ENCODE peak calls at places on chromosome 3, in six cellular contexts. One of them, this sample, is unnamed. For H3K27me3, the result is how much of the 10 kb centered on the place peaks cover.

GRCh38 chr3:120780977-120781376 is 38.4 kb downstream of the GTF2E1 start:
- DNase-seq in mammary epithelial cell: no peak
- DNase-seq in H1: no peak
- DNase-seq in osteoblast: peak
- DNase-seq in pancreas: no peak
- DNase-seq in CD8-positive, alpha-beta T cell: no peak
- DNase-seq in this sample: no peak

GRCh38 chr3:105594219-105594618 is 227.5 kb downstream of the ALCAM start:
- DNase-seq in CD8-positive, alpha-beta T cell: no peak
- DNase-seq in osteoblast: peak
- DNase-seq in mammary epithelial cell: peak
- DNase-seq in pancreas: no peak
- DNase-seq in H1: no peak
- DNase-seq in this sample: no peak

GRCh38 chr3:197801801-197802504 is 10.9 kb downstream of the LRCH3 start:
- DNase-seq in CD8-positive, alpha-beta T cell: peak
- DNase-seq in pancreas: no peak
- DNase-seq in H1: no peak
- DNase-seq in osteoblast: peak
- DNase-seq in mammary epithelial cell: peak
- DNase-seq in this sample: peak

GRCh38 chr3:131386429-131386926 is 4.9 kb downstream of the NUDT16 start:
- DNase-seq in H1: no peak
- DNase-seq in mammary epithelial cell: no peak
- DNase-seq in CD8-positive, alpha-beta T cell: no peak
- DNase-seq in osteoblast: no peak
- DNase-seq in pancreas: no peak
- DNase-seq in this sample: no peak

GRCh38 chr3:124277516-124277890 is 285.6 kb upstream of the ROPN1 start:
- DNase-seq in CD8-positive, alpha-beta T cell: no peak
- DNase-seq in pancreas: no peak
- DNase-seq in osteoblast: no peak
- DNase-seq in H1: no peak
- DNase-seq in mammary epithelial cell: peak
- DNase-seq in this sample: no peak

GRCh38 chr3:39209329-39209970 is 17.1 kb upstream of the XIRP1 start:
- DNase-seq in H1: no peak
- DNase-seq in mammary epithelial cell: no peak
- DNase-seq in osteoblast: no peak
- DNase-seq in CD8-positive, alpha-beta T cell: no peak
- DNase-seq in pancreas: no peak
- DNase-seq in this sample: no peak

GRCh38 chr3:193800138-193801043 is 207.4 kb downstream of the OPA1 start:
- DNase-seq in pancreas: no peak
- DNase-seq in CD8-positive, alpha-beta T cell: no peak
- DNase-seq in H1: no peak
- DNase-seq in mammary epithelial cell: no peak
- DNase-seq in osteoblast: peak
- DNase-seq in this sample: no peak

GRCh38 chr3:38522002-38522401 is 25.9 kb downstream of the EXOG start:
- DNase-seq in CD8-positive, alpha-beta T cell: no peak
- DNase-seq in osteoblast: no peak
- DNase-seq in pancreas: no peak
- DNase-seq in mammary epithelial cell: no peak
- DNase-seq in H1: no peak
- DNase-seq in this sample: no peak

GRCh38 chr3:23402728-23403505 is 199.8 kb downstream of the UBE2E2 start:
- DNase-seq in mammary epithelial cell: no peak
- DNase-seq in CD8-positive, alpha-beta T cell: no peak
- DNase-seq in pancreas: no peak
- DNase-seq in H1: no peak
- DNase-seq in osteoblast: no peak
- DNase-seq in this sample: no peak

GRCh38 chr3:101379695-101380376 is 59.5 kb upstream of the IMPG2 start:
- DNase-seq in CD8-positive, alpha-beta T cell: no peak
- DNase-seq in H1: no peak
- DNase-seq in mammary epithelial cell: no peak
- DNase-seq in osteoblast: no peak
- DNase-seq in pancreas: no peak
- DNase-seq in this sample: no peak

GRCh38 chr3:10395671-10396070 is 74.8 kb upstream of the SEC13 start:
- DNase-seq in mammary epithelial cell: peak
- DNase-seq in osteoblast: no peak
- DNase-seq in CD8-positive, alpha-beta T cell: peak
- DNase-seq in H1: no peak
- DNase-seq in pancreas: no peak
- DNase-seq in this sample: no peak

GRCh38 chr3:62094461-62094860 is 278.9 kb downstream of the FEZF2 start:
- DNase-seq in CD8-positive, alpha-beta T cell: no peak
- DNase-seq in H1: no peak
- DNase-seq in osteoblast: peak
- DNase-seq in pancreas: no peak
- DNase-seq in mammary epithelial cell: no peak
- DNase-seq in this sample: no peak

GRCh38 chr3:52396907-52397591 is 47.9 kb downstream of the SEMA3G start:
- DNase-seq in osteoblast: peak
- DNase-seq in mammary epithelial cell: no peak
- DNase-seq in CD8-positive, alpha-beta T cell: no peak
- DNase-seq in pancreas: peak
- DNase-seq in H1: no peak
- DNase-seq in this sample: no peak

GRCh38 chr3:58835075-58835474 is 168.5 kb upstream of the FAM3D start:
- DNase-seq in pancreas: no peak
- DNase-seq in osteoblast: no peak
- DNase-seq in mammary epithelial cell: peak
- DNase-seq in H1: no peak
- DNase-seq in CD8-positive, alpha-beta T cell: no peak
- DNase-seq in this sample: no peak

GRCh38 chr3:98731720-98732238 is 31.4 kb upstream of the ST3GAL6 start:
- DNase-seq in CD8-positive, alpha-beta T cell: no peak
- DNase-seq in H1: no peak
- DNase-seq in osteoblast: no peak
- DNase-seq in mammary epithelial cell: no peak
- DNase-seq in pancreas: no peak
- DNase-seq in this sample: no peak

GRCh38 chr3:168248383-168249047 is 152.8 kb upstream of the GOLIM4 start:
- DNase-seq in osteoblast: peak
- DNase-seq in H1: no peak
- DNase-seq in mammary epithelial cell: peak
- DNase-seq in pancreas: no peak
- DNase-seq in CD8-positive, alpha-beta T cell: no peak
- DNase-seq in this sample: peak

GRCh38 chr3:170614214-170614966 is 28.5 kb upstream of the SLC7A14 start:
- DNase-seq in pancreas: no peak
- DNase-seq in CD8-positive, alpha-beta T cell: no peak
- DNase-seq in H1: no peak
- DNase-seq in mammary epithelial cell: peak
- DNase-seq in osteoblast: peak
- DNase-seq in this sample: peak

GRCh38 chr3:14766428-14767244 is 52.1 kb upstream of the FGD5 start:
- DNase-seq in CD8-positive, alpha-beta T cell: no peak
- DNase-seq in mammary epithelial cell: no peak
- DNase-seq in osteoblast: peak
- DNase-seq in H1: no peak
- DNase-seq in pancreas: no peak
- DNase-seq in this sample: no peak

GRCh38 chr3:48240000-48240710 is 749 bp upstream of the ZNF589 start:
- DNase-seq in osteoblast: no peak
- DNase-seq in pancreas: no peak
- DNase-seq in CD8-positive, alpha-beta T cell: no peak
- DNase-seq in mammary epithelial cell: no peak
- DNase-seq in H1: peak
- DNase-seq in this sample: no peak

GRCh38 chr3:139935071-139935865 is at the start of gene CLSTN2:
- DNase-seq in CD8-positive, alpha-beta T cell: no peak
- DNase-seq in mammary epithelial cell: peak
- DNase-seq in H1: no peak
- DNase-seq in pancreas: peak
- DNase-seq in osteoblast: peak
- DNase-seq in this sample: peak

GRCh38 chr3:128311441-128311844 is 155.2 kb downstream of the DNAJB8 start:
- DNase-seq in osteoblast: peak
- DNase-seq in pancreas: peak
- DNase-seq in CD8-positive, alpha-beta T cell: no peak
- DNase-seq in mammary epithelial cell: no peak
- DNase-seq in H1: no peak
- DNase-seq in this sample: no peak

GRCh38 chr3:177905173-177905894 is 630.9 kb upstream of the KCNMB2 start:
- DNase-seq in H1: no peak
- DNase-seq in osteoblast: peak
- DNase-seq in pancreas: no peak
- DNase-seq in mammary epithelial cell: peak
- DNase-seq in CD8-positive, alpha-beta T cell: no peak
- DNase-seq in this sample: peak

GRCh38 chr3:36403661-36404060 is 23.4 kb downstream of the STAC start:
- DNase-seq in CD8-positive, alpha-beta T cell: no peak
- DNase-seq in pancreas: no peak
- DNase-seq in mammary epithelial cell: peak
- DNase-seq in H1: no peak
- DNase-seq in osteoblast: no peak
- DNase-seq in this sample: no peak

GRCh38 chr3:183826854-183827253 is 1.5 kb upstream of the MAP6D1 start:
- DNase-seq in mammary epithelial cell: no peak
- DNase-seq in H1: no peak
- DNase-seq in osteoblast: peak
- DNase-seq in CD8-positive, alpha-beta T cell: no peak
- DNase-seq in pancreas: no peak
- DNase-seq in this sample: no peak

GRCh38 chr3:179546814-179547241 is 15.9 kb upstream of the ACTL6A start:
- DNase-seq in H1: no peak
- DNase-seq in pancreas: peak
- DNase-seq in CD8-positive, alpha-beta T cell: no peak
- DNase-seq in osteoblast: no peak
- DNase-seq in mammary epithelial cell: peak
- DNase-seq in this sample: no peak

GRCh38 chr3:134754768-134755559 is 40.1 kb upstream of the EPHB1 start:
- DNase-seq in mammary epithelial cell: peak
- DNase-seq in pancreas: peak
- DNase-seq in osteoblast: peak
- DNase-seq in H1: peak
- DNase-seq in CD8-positive, alpha-beta T cell: no peak
- DNase-seq in this sample: peak

GRCh38 chr3:36833160-36833814 is 68.9 kb upstream of the DCLK3 start:
- DNase-seq in pancreas: no peak
- DNase-seq in CD8-positive, alpha-beta T cell: no peak
- DNase-seq in osteoblast: no peak
- DNase-seq in H1: no peak
- DNase-seq in mammary epithelial cell: no peak
- DNase-seq in this sample: no peak

GRCh38 chr3:193630005-193630404 is 37.0 kb downstream of the OPA1 start:
- DNase-seq in H1: no peak
- DNase-seq in osteoblast: no peak
- DNase-seq in CD8-positive, alpha-beta T cell: no peak
- DNase-seq in pancreas: no peak
- DNase-seq in mammary epithelial cell: no peak
- DNase-seq in this sample: no peak

GRCh38 chr3:129476586-129476985 is 36.6 kb downstream of the IFT122 start:
- DNase-seq in osteoblast: no peak
- DNase-seq in mammary epithelial cell: no peak
- DNase-seq in CD8-positive, alpha-beta T cell: no peak
- DNase-seq in H1: no peak
- DNase-seq in pancreas: peak
- DNase-seq in this sample: no peak

GRCh38 chr3:29215948-29216347 is 64.9 kb upstream of the RBMS3 start:
- DNase-seq in CD8-positive, alpha-beta T cell: no peak
- DNase-seq in H1: no peak
- DNase-seq in pancreas: no peak
- DNase-seq in mammary epithelial cell: no peak
- DNase-seq in osteoblast: no peak
- DNase-seq in this sample: no peak

GRCh38 chr3:168457973-168458539 is 362.3 kb upstream of the GOLIM4 start:
- DNase-seq in mammary epithelial cell: no peak
- DNase-seq in CD8-positive, alpha-beta T cell: no peak
- DNase-seq in H1: no peak
- DNase-seq in osteoblast: no peak
- DNase-seq in pancreas: no peak
- DNase-seq in this sample: no peak

GRCh38 chr3:25427155-25428002 is 684 bp upstream of the RARB start:
- DNase-seq in mammary epithelial cell: peak
- DNase-seq in H1: no peak
- DNase-seq in CD8-positive, alpha-beta T cell: no peak
- DNase-seq in pancreas: no peak
- DNase-seq in osteoblast: peak
- DNase-seq in this sample: peak

GRCh38 chr3:42161050-42161935 is 70.1 kb downstream of the TRAK1 start:
- DNase-seq in osteoblast: peak
- DNase-seq in mammary epithelial cell: no peak
- DNase-seq in CD8-positive, alpha-beta T cell: no peak
- DNase-seq in pancreas: no peak
- DNase-seq in H1: no peak
- DNase-seq in this sample: no peak

GRCh38 chr3:186523022-186523421 is 21.2 kb downstream of the CRYGS start:
- DNase-seq in mammary epithelial cell: no peak
- DNase-seq in CD8-positive, alpha-beta T cell: no peak
- DNase-seq in pancreas: no peak
- DNase-seq in H1: no peak
- DNase-seq in osteoblast: no peak
- DNase-seq in this sample: no peak
- H3K27me3 ChIP-seq in mammary epithelial cell: under half
- H3K27me3 ChIP-seq in CD8-positive, alpha-beta T cell: under half
- H3K27me3 ChIP-seq in pancreas: under half
- H3K27me3 ChIP-seq in H1: under half
- H3K27me3 ChIP-seq in osteoblast: under half
- H3K27me3 ChIP-seq in this sample: under half

GRCh38 chr3:155805204-155805801 is 775 bp downstream of the C3orf33 start:
- DNase-seq in mammary epithelial cell: peak
- DNase-seq in pancreas: peak
- DNase-seq in H1: no peak
- DNase-seq in CD8-positive, alpha-beta T cell: no peak
- DNase-seq in osteoblast: no peak
- DNase-seq in this sample: no peak
- H3K27ac ChIP-seq in mammary epithelial cell: no peak
- H3K27ac ChIP-seq in pancreas: peak
- H3K27ac ChIP-seq in H1: no peak
- H3K27ac ChIP-seq in CD8-positive, alpha-beta T cell: no peak
- H3K27ac ChIP-seq in osteoblast: peak
- H3K27ac ChIP-seq in this sample: no peak

GRCh38 chr3:119768668-119769393 is 13.1 kb upstream of the NR1I2 start:
- DNase-seq in H1: no peak
- DNase-seq in CD8-positive, alpha-beta T cell: no peak
- DNase-seq in pancreas: no peak
- DNase-seq in osteoblast: peak
- DNase-seq in mammary epithelial cell: no peak
- DNase-seq in this sample: no peak
- TF ChIP-seq CTCF in H1: no peak
- TF ChIP-seq CTCF in CD8-positive, alpha-beta T cell: no peak
- TF ChIP-seq CTCF in pancreas: no peak
- TF ChIP-seq CTCF in osteoblast: no peak
- TF ChIP-seq CTCF in mammary epithelial cell: no peak
- TF ChIP-seq CTCF in this sample: no peak

DNA sequence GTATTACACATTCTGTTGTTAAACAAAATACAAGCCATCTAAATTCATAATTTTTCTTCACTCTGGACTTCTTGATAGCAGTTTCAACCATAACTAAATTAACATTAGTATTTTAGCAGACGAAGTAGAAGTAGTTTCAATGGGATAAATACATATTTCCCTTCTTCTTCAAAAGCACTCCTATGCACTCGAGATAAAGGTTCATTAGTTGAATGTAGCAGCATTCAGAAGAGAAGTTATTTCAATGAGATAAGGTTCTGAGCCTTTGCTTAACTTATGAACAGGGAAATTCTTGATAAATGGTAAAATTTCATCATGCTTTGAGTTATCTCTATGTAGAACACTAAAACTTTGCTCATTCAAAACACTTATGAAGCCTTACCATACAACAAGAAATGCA is 11.8 kb downstream of the TM4SF18 start:
- DNase-seq in mammary epithelial cell: no peak
- DNase-seq in CD8-positive, alpha-beta T cell: no peak
- DNase-seq in H1: no peak
- DNase-seq in pancreas: no peak
- DNase-seq in osteoblast: no peak
- DNase-seq in this sample: no peak
- H3K27me3 ChIP-seq in mammary epithelial cell: under half
- H3K27me3 ChIP-seq in CD8-positive, alpha-beta T cell: under half
- H3K27me3 ChIP-seq in H1: under half
- H3K27me3 ChIP-seq in pancreas: under half
- H3K27me3 ChIP-seq in osteoblast: under half
- H3K27me3 ChIP-seq in this sample: under half